ENCODE peak calls at places on chromosomes 7 and 10, in seven cellular contexts. C, H, F, E, T, W and S are unnamed samples.

GRCh38 chr7:157875230-157876179 is 538.7 kb downstream of the DNAJB6 start:
- DNase-seq in C (peak), H (no peak), F (no peak), E (no peak), T (no peak), W (peak), S (no peak)

GRCh38 chr7:72709909-72710308 is 118.1 kb downstream of the TYW1B start:
- DNase-seq in C (no peak), H (no peak), F (no peak), E (peak), T (peak), W (no peak), S (no peak)

GRCh38 chr7:144098776-144099175 is 10.6 kb upstream of the OR2A2 start:
- DNase-seq in C (no peak), H (no peak), F (no peak), E (no peak), T (no peak), W (no peak), S (no peak)

GRCh38 chr10:29501692-29502091 is 133.1 kb downstream of the SVIL start:
- DNase-seq in C (no peak), H (no peak), F (no peak), E (peak), T (peak), W (no peak), S (no peak)

GRCh38 chr7:118040562-118040961 is 143.4 kb upstream of the LSM8 start:
- DNase-seq in C (no peak), H (no peak), F (no peak), E (no peak), T (no peak), W (no peak), S (no peak)

GRCh38 chr10:21278491-21279216 is 246.8 kb downstream of the SKIDA1 start:
- DNase-seq in C (peak), H (peak), F (peak), E (peak), T (no peak), W (peak), S (peak)

GRCh38 chr7:2474813-2475677 is 1.2 kb downstream of the GRIFIN start:
- DNase-seq in C (no peak), H (no peak), F (no peak), E (no peak), T (no peak), W (no peak), S (no peak)

GRCh38 chr10:83961620-83962019 is 177.7 kb upstream of the GHITM start:
- DNase-seq in C (no peak), H (no peak), F (no peak), E (no peak), T (no peak), W (no peak), S (no peak)

GRCh38 chr7:31102151-31102972 is 50.3 kb downstream of the ADCYAP1R1 start:
- DNase-seq in C (no peak), H (no peak), F (peak), E (no peak), T (no peak), W (peak), S (peak)